ENCODE peak calls at places on chromosomes 12 and 14, in four cellular contexts. P, G, R and C are unnamed samples.

GRCh38 chr12:105671720-105672119 is 341.2 kb downstream of the C12orf75 start:
- DNase-seq in G (no peak), P (no peak), R (no peak), C (no peak)

GRCh38 chr12:111451649-111452129 is 46.0 kb downstream of the SH2B3 start:
- DNase-seq in G (peak), P (peak), R (no peak), C (peak)

GRCh38 chr12:120979862-120980696 is 1.7 kb downstream of the HNF1A start:
- DNase-seq in P (no peak), R (peak), G (no peak), C (no peak)

GRCh38 chr12:122187466-122187865 is 4.5 kb downstream of the LRRC43 start:
- DNase-seq in R (no peak), P (no peak), G (no peak), C (no peak)

GRCh38 chr14:24147761-24148428 is 597 bp downstream of the RNF31 start:
- DNase-seq in R (no peak), P (no peak), G (no peak), C (no peak)

GRCh38 chr14:103393687-103394626 is 8.7 kb downstream of the MARK3 start:
- DNase-seq in P (peak), G (peak), R (no peak), C (no peak)

GRCh38 chr12:64965920-64966319 is 141.5 kb downstream of the TBC1D30 start:
- DNase-seq in P (no peak), G (no peak), R (no peak), C (no peak)

GRCh38 chr14:24311837-24312615 is 724 bp downstream of the LTB4R start:
- DNase-seq in P (peak), R (no peak), G (no peak), C (peak)

GRCh38 chr12:29241821-29242591 is 92.9 kb downstream of the FAR2 start:
- DNase-seq in P (peak), R (no peak), G (peak), C (no peak)

GRCh38 chr14:102853703-102854396 is 68.6 kb upstream of the AMN start:
- DNase-seq in G (no peak), P (no peak), R (no peak), C (no peak)

GRCh38 chr12:7645395-7646177 is 20.1 kb downstream of the APOBEC1 start:
- DNase-seq in P (peak), G (peak), R (no peak), C (no peak)

GRCh38 chr12:124328116-124328515 is 33.2 kb downstream of the RFLNA start:
- DNase-seq in P (no peak), G (no peak), R (no peak), C (no peak)

GRCh38 chr12:93166891-93167307 is 210.8 kb upstream of the NUDT4 start:
- DNase-seq in P (no peak), G (no peak), R (no peak), C (no peak)

GRCh38 chr12:10205251-10205807 is 7.3 kb upstream of the GABARAPL1 start:
- DNase-seq in R (no peak), P (peak), G (no peak), C (no peak)

GRCh38 chr14:77104393-77104792 is 6.3 kb downstream of the CIPC start:
- DNase-seq in G (no peak), R (no peak), P (no peak), C (no peak)

GRCh38 chr12:21502872-21503271 is 1.3 kb downstream of the GOLT1B start:
- DNase-seq in R (no peak), P (no peak), G (no peak), C (no peak)

GRCh38 chr12:122150127-122150681 is 23.8 kb downstream of the IL31 start:
- DNase-seq in P (no peak), G (no peak), R (no peak), C (no peak)

GRCh38 chr12:51484119-51484518 is 59.5 kb downstream of the SLC4A8 start:
- DNase-seq in P (no peak), R (no peak), G (no peak), C (no peak)

GRCh38 chr14:37194698-37195097 is 3.0 kb upstream of the MIPOL1 start:
- DNase-seq in R (no peak), G (no peak), P (no peak), C (no peak)

GRCh38 chr12:42450248-42450647 is 124.3 kb downstream of the PPHLN1 start:
- DNase-seq in P (peak), R (no peak), G (no peak), C (no peak)

GRCh38 chr12:6950944-6951540 is at the start of gene PTPN6:
- DNase-seq in P (no peak), R (no peak), G (no peak), C (no peak)

GRCh38 chr12:90090929-90091651 is 382.5 kb upstream of the ATP2B1 start:
- DNase-seq in P (peak), R (no peak), G (no peak), C (no peak)

GRCh38 chr12:45615268-45615667 is 114.2 kb upstream of the ARID2 start:
- DNase-seq in G (peak), R (no peak), P (peak), C (peak)

GRCh38 chr14:103522028-103522581 is 525 bp downstream of the CKB start:
- DNase-seq in G (no peak), P (no peak), R (no peak), C (peak)

GRCh38 chr12:25074954-25075353 is 120.0 kb downstream of the DNAI7 start:
- DNase-seq in G (no peak), R (no peak), P (no peak), C (no peak)

GRCh38 chr12:118680361-118680963 is 300.9 kb upstream of the SRRM4 start:
- DNase-seq in P (no peak), G (no peak), R (no peak), C (no peak)